ENCODE peak calls at places on chromosome 5, in five cellular contexts. K is aorta, B is type B pancreatic cell, H is tibial artery, A is psoas muscle. Q is an unnamed sample.

GRCh38 chr5:112124788-112125187 is 294.3 kb downstream of the EPB41L4A start:
- DNase-seq in K (no peak), B (no peak), H (no peak), A (no peak), Q (no peak)

GRCh38 chr5:1445313-1445894 is at the start of gene SLC6A3:
- DNase-seq in K (no peak), B (peak), H (no peak), A (peak), Q (no peak)

GRCh38 chr5:155313518-155313917 is 300.0 kb downstream of the KIF4B start:
- DNase-seq in K (no peak), B (no peak), H (no peak), A (no peak), Q (no peak)

GRCh38 chr5:153513171-153513570 is 22.7 kb downstream of the GRIA1 start:
- DNase-seq in K (no peak), B (no peak), H (no peak), A (no peak), Q (no peak)

GRCh38 chr5:169183581-169183980 is 117.4 kb downstream of the SLIT3 start:
- DNase-seq in K (no peak), B (no peak), H (no peak), A (no peak), Q (no peak)

GRCh38 chr5:154677921-154678320 is 77.3 kb upstream of the LARP1 start:
- DNase-seq in K (no peak), B (no peak), H (no peak), A (no peak), Q (no peak)

GRCh38 chr5:89267764-89268163 is 384.8 kb upstream of the MEF2C start:
- DNase-seq in K (no peak), B (no peak), H (no peak), A (no peak), Q (no peak)

GRCh38 chr5:167284491-167284890 is 1007.0 kb upstream of the WWC1 start:
- DNase-seq in K (no peak), B (no peak), H (no peak), A (no peak), Q (no peak)

GRCh38 chr5:170338933-170339779 is 41.6 kb upstream of the LCP2 start:
- DNase-seq in K (no peak), B (no peak), H (no peak), A (no peak), Q (no peak)

GRCh38 chr5:139908749-139909148 is 113.1 kb downstream of the PSD2 start:
- DNase-seq in K (no peak), B (no peak), H (peak), A (peak), Q (no peak)

GRCh38 chr5:147482426-147483196 is 27.3 kb downstream of the DPYSL3 start:
- DNase-seq in K (no peak), B (no peak), H (no peak), A (no peak), Q (no peak)

GRCh38 chr5:125043781-125044391 is 297.4 kb upstream of the ZNF608 start:
- DNase-seq in K (no peak), B (no peak), H (no peak), A (peak), Q (no peak)

GRCh38 chr5:157469073-157469472 is 9.1 kb downstream of the NIPAL4 start:
- DNase-seq in K (no peak), B (no peak), H (no peak), A (no peak), Q (no peak)

GRCh38 chr5:95261369-95262175 is 23.3 kb downstream of the MCTP1 start:
- DNase-seq in K (no peak), B (no peak), H (no peak), A (no peak), Q (no peak)

GRCh38 chr5:35212006-35212982 is 18.0 kb downstream of the PRLR start:
- DNase-seq in K (no peak), B (no peak), H (no peak), A (no peak), Q (no peak)

GRCh38 chr5:74647096-74647495 is 6.6 kb upstream of the ENC1 start:
- DNase-seq in K (no peak), B (no peak), H (no peak), A (no peak), Q (no peak)

GRCh38 chr5:51598026-51598425 is 214.8 kb downstream of the ISL1 start:
- DNase-seq in K (no peak), B (no peak), H (no peak), A (no peak), Q (no peak)

GRCh38 chr5:133714161-133714915 is 102.0 kb upstream of the FSTL4 start:
- DNase-seq in K (no peak), B (peak), H (no peak), A (no peak), Q (no peak)

GRCh38 chr5:83471405-83472212 is at the start of gene VCAN:
- DNase-seq in K (peak), B (peak), H (peak), A (peak), Q (no peak)

GRCh38 chr5:145701404-145701803 is 133.7 kb downstream of the PRELID2 start:
- DNase-seq in K (no peak), B (no peak), H (no peak), A (no peak), Q (no peak)

GRCh38 chr5:161299053-161299452 is 247.5 kb downstream of the GABRB2 start:
- DNase-seq in K (no peak), B (no peak), H (no peak), A (no peak), Q (no peak)

GRCh38 chr5:76641514-76642120 is 18.4 kb upstream of the F2RL2 start:
- DNase-seq in K (no peak), B (no peak), H (peak), A (peak), Q (no peak)

GRCh38 chr5:134738963-134739661 is 764 bp downstream of the CAMLG start:
- DNase-seq in K (no peak), B (no peak), H (no peak), A (no peak), Q (peak)

GRCh38 chr5:138664276-138664943 is 88.8 kb upstream of the CTNNA1 start:
- DNase-seq in K (no peak), B (no peak), H (no peak), A (no peak), Q (no peak)

GRCh38 chr5:158514353-158514960 is 585.3 kb downstream of the EBF1 start:
- DNase-seq in K (no peak), B (no peak), H (no peak), A (no peak), Q (peak)

GRCh38 chr5:137254695-137255094 is 244.4 kb downstream of the SPOCK1 start:
- DNase-seq in K (no peak), B (no peak), H (peak), A (no peak), Q (no peak)

GRCh38 chr5:151034422-151035379 is 14.3 kb downstream of the GPX3 start:
- DNase-seq in K (no peak), B (no peak), H (no peak), A (no peak), Q (no peak)

GRCh38 chr5:8686707-8687106 is 817.8 kb downstream of the MTRR start:
- DNase-seq in K (no peak), B (no peak), H (no peak), A (no peak), Q (no peak)

GRCh38 chr5:109388407-109388806 is 21.4 kb downstream of the PJA2 start:
- DNase-seq in K (no peak), B (no peak), H (no peak), A (no peak), Q (no peak)

GRCh38 chr5:157476699-157477408 is 16.8 kb downstream of the NIPAL4 start:
- DNase-seq in K (no peak), B (no peak), H (no peak), A (no peak), Q (no peak)

GRCh38 chr5:140796718-140797095 is 2.1 kb downstream of the PCDHA2 start:
- DNase-seq in K (no peak), B (no peak), H (no peak), A (no peak), Q (no peak)

Q was measured in HS-27A.